ENCODE peak calls at places on chromosome 9, in four cellular contexts. C is foreskin fibroblast, R is left ventricle myocardium inferior, F is OCI-LY7. L is an unnamed sample.

GRCh38 chr9:132068604-132069003 is 11.1 kb downstream of the MED27 start:
- DNase-seq in F (no peak), R (no peak), C (no peak), L (no peak)

GRCh38 chr9:93059960-93060591 is 1.6 kb downstream of the SUSD3 start:
- DNase-seq in R (no peak), C (no peak), F (no peak), L (peak; percentile 27)

GRCh38 chr9:81634437-81634836 is 54.9 kb downstream of the TLE1 start:
- DNase-seq in R (no peak), C (no peak), F (no peak), L (no peak)

GRCh38 chr9:38227061-38227540 is 158.1 kb upstream of the SHB start:
- DNase-seq in R (no peak), C (peak; percentile 45), F (peak; percentile 93), L (peak; percentile 84)

GRCh38 chr9:18676501-18676900 is 202.5 kb downstream of the ADAMTSL1 start:
- DNase-seq in F (no peak), C (no peak), R (no peak), L (no peak)

GRCh38 chr9:128125575-128126354 is 1.8 kb downstream of the PTGES2 start:
- DNase-seq in C (no peak), F (peak; percentile 24), R (no peak), L (no peak)

GRCh38 chr9:36456480-36457115 is 56.5 kb upstream of the RNF38 start:
- DNase-seq in F (no peak), R (no peak), C (no peak), L (no peak)

GRCh38 chr9:110728058-110728457 is 59.5 kb downstream of the MUSK start:
- DNase-seq in R (no peak), C (no peak), F (no peak), L (no peak)

GRCh38 chr9:73077625-73078030 is 74.0 kb upstream of the ANXA1 start:
- DNase-seq in F (no peak), C (no peak), R (no peak), L (no peak)

GRCh38 chr9:18036364-18036896 is 437.5 kb upstream of the ADAMTSL1 start:
- DNase-seq in C (no peak), R (no peak), F (no peak), L (no peak)

GRCh38 chr9:16133556-16134227 is 580.8 kb downstream of the CCDC171 start:
- DNase-seq in F (peak; percentile 39), R (peak; percentile 29), C (peak; percentile 67), L (peak; percentile 42)

GRCh38 chr9:91572044-91572443 is 148.4 kb upstream of the NFIL3 start:
- DNase-seq in C (peak; percentile 2), F (no peak), R (no peak), L (no peak)

GRCh38 chr9:92538541-92538940 is 2.8 kb upstream of the ECM2 start:
- DNase-seq in F (no peak), C (peak; percentile 67), R (no peak), L (no peak)

GRCh38 chr9:111992523-111992922 is 95.9 kb downstream of the UGCG start:
- DNase-seq in C (peak; percentile 67), F (no peak), R (no peak), L (peak; percentile 72)

GRCh38 chr9:131942076-131942720 is 137.5 kb downstream of the MED27 start:
- DNase-seq in R (no peak), C (peak; percentile 15), F (no peak), L (no peak)

GRCh38 chr9:23492126-23493002 is 333.7 kb downstream of the ELAVL2 start:
- DNase-seq in R (no peak), F (peak; percentile 37), C (no peak), L (no peak)

GRCh38 chr9:15115702-15116639 is 191.0 kb downstream of the TTC39B start:
- DNase-seq in F (no peak), R (no peak), C (peak; percentile 25), L (no peak)

GRCh38 chr9:99029083-99029482 is 75.8 kb upstream of the TGFBR1 start:
- DNase-seq in R (no peak), F (no peak), C (no peak), L (no peak)

GRCh38 chr9:34611251-34611810 is 566 bp downstream of the RPP25L start:
- DNase-seq in C (peak; percentile 38), F (peak; percentile 27), R (no peak), L (no peak)

GRCh38 chr9:5489630-5490484 is 20.5 kb upstream of the PDCD1LG2 start:
- DNase-seq in C (no peak), R (no peak), F (no peak), L (no peak)

GRCh38 chr9:124449381-124450151 is 685 bp upstream of the ADGRD2 start:
- DNase-seq in F (no peak), C (peak; percentile 15), R (no peak), L (no peak)

GRCh38 chr9:34983209-34983608 is 6.3 kb upstream of the DNAJB5 start:
- DNase-seq in R (no peak), F (peak; percentile 86), C (no peak), L (no peak)

GRCh38 chr9:130090915-130091314 is 37.2 kb downstream of the GPR107 start:
- DNase-seq in R (no peak), F (no peak), C (peak; percentile 33), L (no peak)

GRCh38 chr9:4415281-4415680 is 75.0 kb upstream of the SLC1A1 start:
- DNase-seq in F (no peak), R (no peak), C (peak; percentile 26), L (no peak)

GRCh38 chr9:93090091-93090655 is 5.8 kb upstream of the CARD19 start:
- DNase-seq in C (no peak), F (peak; percentile 25), R (no peak), L (no peak)

GRCh38 chr9:93301911-93302525 is 118.1 kb downstream of the WNK2 start:
- DNase-seq in R (no peak), C (no peak), F (no peak), L (no peak)

GRCh38 chr9:86557918-86558317 is 203.7 kb upstream of the TUT7 start:
- DNase-seq in C (peak; percentile 55), R (no peak), F (no peak), L (no peak)

GRCh38 chr9:71758785-71759184 is 9.5 kb downstream of the CEMIP2 start:
- DNase-seq in R (no peak), C (peak; percentile 24), F (no peak), L (no peak)

GRCh38 chr9:33988219-33988890 is 60.3 kb downstream of the UBAP2 start:
- DNase-seq in F (no peak), C (no peak), R (no peak), L (peak; percentile 60)

GRCh38 chr9:95907794-95908193 is 32.3 kb downstream of the ERCC6L2 start:
- DNase-seq in F (no peak), R (no peak), C (no peak), L (no peak)
- TF ChIP-seq CTCF in F (peak; percentile 38), R (peak; percentile 17), C (peak; percentile 7), L (peak; percentile 14)

GRCh38 chr9:27866741-27867140 is 293.5 kb upstream of the C9orf72 start:
- DNase-seq in C (no peak), R (no peak), F (no peak), L (no peak)
- TF ChIP-seq CTCF in C (no peak), R (no peak), F (no peak), L (no peak)

DNA sequence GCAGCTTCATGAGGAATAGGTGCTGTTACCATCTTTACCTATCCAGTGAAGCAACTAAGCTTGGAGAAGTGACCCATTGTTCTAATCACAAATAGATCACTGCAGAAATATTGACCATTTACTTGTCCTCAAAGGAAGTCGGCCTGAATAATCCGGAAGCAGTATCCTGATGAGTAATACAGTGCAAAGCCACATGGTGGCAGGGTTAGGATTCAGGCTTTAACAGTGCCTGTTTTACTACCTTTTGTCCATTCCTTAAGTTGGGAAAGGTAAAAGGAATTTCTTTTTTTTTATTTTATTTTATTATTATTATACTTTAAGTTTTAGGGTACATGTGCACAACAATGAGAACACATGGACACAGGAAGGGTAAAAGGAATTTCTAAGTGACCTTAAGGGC is 336.3 kb downstream of the KDM4C start:
- DNase-seq in F (no peak), R (no peak), C (peak; percentile 38), L (no peak)
- TF ChIP-seq CTCF in F (peak; percentile 29), R (peak; percentile 60), C (peak; percentile 22), L (no peak)

DNA sequence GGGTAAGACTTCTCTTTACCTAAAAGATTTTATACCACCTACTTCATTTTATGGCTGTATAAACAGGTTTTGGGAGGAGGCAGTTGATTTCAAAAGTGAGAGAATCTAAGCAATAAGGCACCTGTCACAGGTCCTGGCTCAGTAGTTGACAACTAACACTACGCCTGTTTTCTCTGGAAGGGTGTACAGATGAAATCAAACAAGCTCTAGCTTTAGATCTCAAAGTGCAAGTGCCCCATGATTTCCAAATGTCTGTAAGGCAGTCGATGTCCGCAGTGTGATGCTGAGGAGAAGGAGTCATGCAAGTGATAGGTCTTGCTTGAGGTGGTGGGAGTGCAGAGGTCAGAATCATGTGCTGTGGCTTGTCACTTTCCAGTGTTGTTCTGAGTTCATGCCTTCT is 66.1 kb downstream of the GPR21 start:
- DNase-seq in R (no peak), C (no peak), F (no peak), L (no peak)
- TF ChIP-seq CTCF in R (no peak), C (no peak), F (no peak), L (no peak)